ENCODE peak calls at places on chromosome 10, in ten cellular contexts. One of them, this sample, is unnamed.

GRCh38 chr10:132593900-132594876 is 56.6 kb downstream of the INPP5A start:
- DNase-seq in GF-D8: no peak
- DNase-seq in GM13976: peak
- DNase-seq in HFF-Myc: no peak
- DNase-seq in stimulated activated CD4-positive, alpha-beta T cell treated with anti-CD3 and anti-CD28 coated beads, Interleukin-4, amount 100 ng/mL, for 24 hours: no peak
- DNase-seq in NCI-H446: no peak
- DNase-seq in EL: no peak
- DNase-seq in astrocyte of the hippocampus: no peak
- DNase-seq in NCI-H1105 treated with DMSO at 0.1 percent for 48 hours: no peak
- DNase-seq in head of caudate nucleus: no peak
- DNase-seq in this sample: no peak

GRCh38 chr10:103784723-103785418 is 70.5 kb downstream of the SH3PXD2A start:
- DNase-seq in astrocyte of the hippocampus: no peak
- DNase-seq in HFF-Myc: no peak
- DNase-seq in NCI-H1105 treated with DMSO at 0.1 percent for 48 hours: no peak
- DNase-seq in GF-D8: no peak
- DNase-seq in stimulated activated CD4-positive, alpha-beta T cell treated with anti-CD3 and anti-CD28 coated beads, Interleukin-4, amount 100 ng/mL, for 24 hours: no peak
- DNase-seq in EL: no peak
- DNase-seq in NCI-H446: no peak
- DNase-seq in GM13976: no peak
- DNase-seq in head of caudate nucleus: no peak
- DNase-seq in this sample: no peak

GRCh38 chr10:118870467-118871243 is 115.9 kb upstream of the CACUL1 start:
- DNase-seq in GM13976: no peak
- DNase-seq in HFF-Myc: peak
- DNase-seq in NCI-H1105 treated with DMSO at 0.1 percent for 48 hours: no peak
- DNase-seq in head of caudate nucleus: no peak
- DNase-seq in astrocyte of the hippocampus: peak
- DNase-seq in NCI-H446: no peak
- DNase-seq in EL: peak
- DNase-seq in GF-D8: peak
- DNase-seq in stimulated activated CD4-positive, alpha-beta T cell treated with anti-CD3 and anti-CD28 coated beads, Interleukin-4, amount 100 ng/mL, for 24 hours: no peak
- DNase-seq in this sample: peak

GRCh38 chr10:54284526-54285193 is 516.4 kb downstream of the PCDH15 start:
- DNase-seq in stimulated activated CD4-positive, alpha-beta T cell treated with anti-CD3 and anti-CD28 coated beads, Interleukin-4, amount 100 ng/mL, for 24 hours: no peak
- DNase-seq in EL: no peak
- DNase-seq in head of caudate nucleus: no peak
- DNase-seq in astrocyte of the hippocampus: peak
- DNase-seq in GM13976: no peak
- DNase-seq in GF-D8: no peak
- DNase-seq in HFF-Myc: no peak
- DNase-seq in NCI-H1105 treated with DMSO at 0.1 percent for 48 hours: no peak
- DNase-seq in NCI-H446: no peak
- DNase-seq in this sample: no peak

GRCh38 chr10:132563485-132564248 is 26.1 kb downstream of the INPP5A start:
- DNase-seq in NCI-H1105 treated with DMSO at 0.1 percent for 48 hours: no peak
- DNase-seq in EL: no peak
- DNase-seq in GM13976: peak
- DNase-seq in stimulated activated CD4-positive, alpha-beta T cell treated with anti-CD3 and anti-CD28 coated beads, Interleukin-4, amount 100 ng/mL, for 24 hours: no peak
- DNase-seq in astrocyte of the hippocampus: peak
- DNase-seq in NCI-H446: no peak
- DNase-seq in GF-D8: no peak
- DNase-seq in HFF-Myc: no peak
- DNase-seq in head of caudate nucleus: no peak
- DNase-seq in this sample: no peak

GRCh38 chr10:122441961-122442360 is 12.5 kb upstream of the ARMS2 start:
- DNase-seq in head of caudate nucleus: no peak
- DNase-seq in astrocyte of the hippocampus: peak
- DNase-seq in GM13976: no peak
- DNase-seq in NCI-H446: no peak
- DNase-seq in EL: peak
- DNase-seq in NCI-H1105 treated with DMSO at 0.1 percent for 48 hours: no peak
- DNase-seq in HFF-Myc: no peak
- DNase-seq in stimulated activated CD4-positive, alpha-beta T cell treated with anti-CD3 and anti-CD28 coated beads, Interleukin-4, amount 100 ng/mL, for 24 hours: no peak
- DNase-seq in GF-D8: no peak
- DNase-seq in this sample: no peak

GRCh38 chr10:68296833-68297232 is 35.0 kb upstream of the HNRNPH3 start:
- DNase-seq in stimulated activated CD4-positive, alpha-beta T cell treated with anti-CD3 and anti-CD28 coated beads, Interleukin-4, amount 100 ng/mL, for 24 hours: no peak
- DNase-seq in NCI-H446: no peak
- DNase-seq in GM13976: no peak
- DNase-seq in GF-D8: no peak
- DNase-seq in astrocyte of the hippocampus: no peak
- DNase-seq in HFF-Myc: peak
- DNase-seq in EL: no peak
- DNase-seq in head of caudate nucleus: no peak
- DNase-seq in NCI-H1105 treated with DMSO at 0.1 percent for 48 hours: no peak
- DNase-seq in this sample: no peak

GRCh38 chr10:130990536-130990935 is 321.0 kb downstream of the TCERG1L start:
- DNase-seq in NCI-H1105 treated with DMSO at 0.1 percent for 48 hours: peak
- DNase-seq in GF-D8: no peak
- DNase-seq in astrocyte of the hippocampus: no peak
- DNase-seq in GM13976: no peak
- DNase-seq in NCI-H446: no peak
- DNase-seq in head of caudate nucleus: no peak
- DNase-seq in EL: no peak
- DNase-seq in HFF-Myc: no peak
- DNase-seq in stimulated activated CD4-positive, alpha-beta T cell treated with anti-CD3 and anti-CD28 coated beads, Interleukin-4, amount 100 ng/mL, for 24 hours: no peak
- DNase-seq in this sample: no peak

GRCh38 chr10:61943699-61944444 is 42.4 kb downstream of the ARID5B start:
- DNase-seq in HFF-Myc: no peak
- DNase-seq in NCI-H1105 treated with DMSO at 0.1 percent for 48 hours: no peak
- DNase-seq in GF-D8: no peak
- DNase-seq in EL: peak
- DNase-seq in stimulated activated CD4-positive, alpha-beta T cell treated with anti-CD3 and anti-CD28 coated beads, Interleukin-4, amount 100 ng/mL, for 24 hours: peak
- DNase-seq in head of caudate nucleus: no peak
- DNase-seq in NCI-H446: no peak
- DNase-seq in astrocyte of the hippocampus: peak
- DNase-seq in GM13976: peak
- DNase-seq in this sample: no peak

GRCh38 chr10:43203491-43204393 is 63.1 kb downstream of the RASGEF1A start:
- DNase-seq in HFF-Myc: no peak
- DNase-seq in astrocyte of the hippocampus: no peak
- DNase-seq in EL: no peak
- DNase-seq in GF-D8: no peak
- DNase-seq in NCI-H1105 treated with DMSO at 0.1 percent for 48 hours: no peak
- DNase-seq in stimulated activated CD4-positive, alpha-beta T cell treated with anti-CD3 and anti-CD28 coated beads, Interleukin-4, amount 100 ng/mL, for 24 hours: peak
- DNase-seq in NCI-H446: no peak
- DNase-seq in GM13976: no peak
- DNase-seq in head of caudate nucleus: no peak
- DNase-seq in this sample: no peak

GRCh38 chr10:69696073-69696731 is 66.2 kb downstream of the FAM241B start:
- DNase-seq in HFF-Myc: peak
- DNase-seq in head of caudate nucleus: no peak
- DNase-seq in astrocyte of the hippocampus: peak
- DNase-seq in NCI-H1105 treated with DMSO at 0.1 percent for 48 hours: no peak
- DNase-seq in GM13976: peak
- DNase-seq in GF-D8: no peak
- DNase-seq in stimulated activated CD4-positive, alpha-beta T cell treated with anti-CD3 and anti-CD28 coated beads, Interleukin-4, amount 100 ng/mL, for 24 hours: no peak
- DNase-seq in EL: peak
- DNase-seq in NCI-H446: no peak
- DNase-seq in this sample: peak

GRCh38 chr10:44971419-44971818 is 7.2 kb downstream of the DEPP1 start:
- DNase-seq in head of caudate nucleus: no peak
- DNase-seq in GM13976: no peak
- DNase-seq in EL: no peak
- DNase-seq in GF-D8: no peak
- DNase-seq in HFF-Myc: no peak
- DNase-seq in stimulated activated CD4-positive, alpha-beta T cell treated with anti-CD3 and anti-CD28 coated beads, Interleukin-4, amount 100 ng/mL, for 24 hours: no peak
- DNase-seq in astrocyte of the hippocampus: no peak
- DNase-seq in NCI-H446: no peak
- DNase-seq in NCI-H1105 treated with DMSO at 0.1 percent for 48 hours: no peak
- DNase-seq in this sample: no peak